ENCODE peak calls at places on chromosome 16, in five cellular contexts. R is tibial artery, Y is epithelial cell of prostate, X is HTR-8/SVneo, F is cardiac fibroblast. K is an unnamed sample.

GRCh38 chr16:16155234-16155633 is 68.1 kb downstream of the ABCC6 start:
- DNase-seq in F (no peak), R (no peak), Y (no peak), X (no peak), K (no peak)

GRCh38 chr16:89103156-89103555 is 9.5 kb downstream of the ACSF3 start:
- DNase-seq in F (no peak), R (no peak), Y (no peak), X (no peak), K (no peak)

GRCh38 chr16:67461600-67462278 is 19.2 kb downstream of the ATP6V0D1 start:
- DNase-seq in X (no peak), R (no peak), Y (no peak), F (no peak), K (no peak)

GRCh38 chr16:67720236-67720635 is 1.1 kb upstream of the GFOD2 start:
- DNase-seq in R (no peak), Y (no peak), F (no peak), X (no peak), K (peak; percentile 10)

GRCh38 chr16:3695610-3696369 is 21.5 kb downstream of the TRAP1 start:
- DNase-seq in X (no peak), R (no peak), F (no peak), Y (no peak), K (no peak)

GRCh38 chr16:1673424-1674151 is 4.5 kb upstream of the JPT2 start:
- DNase-seq in X (no peak), Y (no peak), F (no peak), R (no peak), K (no peak)

GRCh38 chr16:5905935-5906334 is 808.3 kb upstream of the EEF2KMT start:
- DNase-seq in X (no peak), Y (no peak), R (no peak), F (no peak), K (no peak)

GRCh38 chr16:85378145-85379040 is 234.7 kb upstream of the GSE1 start:
- DNase-seq in F (no peak), Y (no peak), R (no peak), X (no peak), K (no peak)

GRCh38 chr16:10552281-10552680 is 28.1 kb downstream of the EMP2 start:
- DNase-seq in Y (no peak), X (no peak), R (no peak), F (no peak), K (no peak)

GRCh38 chr16:82010649-82011048 is 621 bp downstream of the SDR42E1 start:
- DNase-seq in X (no peak), F (no peak), Y (no peak), R (no peak), K (no peak)

GRCh38 chr16:89084411-89084810 is 9.2 kb upstream of the ACSF3 start:
- DNase-seq in F (no peak), Y (no peak), R (no peak), X (no peak), K (no peak)

GRCh38 chr16:67464565-67464964 is 16.4 kb downstream of the ATP6V0D1 start:
- DNase-seq in F (no peak), Y (no peak), X (no peak), R (no peak), K (no peak)

GRCh38 chr16:56183266-56183665 is 8.0 kb upstream of the GNAO1 start:
- DNase-seq in X (no peak), F (no peak), R (no peak), Y (no peak), K (no peak)

GRCh38 chr16:24255446-24256352 is at the start of gene CACNG3:
- DNase-seq in Y (no peak), X (no peak), F (peak; percentile 32), R (no peak), K (peak; percentile 68)

GRCh38 chr16:88713054-88713453 is 6.8 kb downstream of the CTU2 start:
- DNase-seq in X (no peak), R (no peak), Y (no peak), F (no peak), K (no peak)

GRCh38 chr16:65121870-65122723 is at the start of gene CDH11:
- DNase-seq in R (peak; percentile 83), Y (no peak), F (peak; percentile 76), X (no peak), K (peak; percentile 68)

GRCh38 chr16:11361751-11362742 is 16.8 kb downstream of the RMI2 start:
- DNase-seq in X (no peak), F (no peak), R (no peak), Y (no peak), K (no peak)

GRCh38 chr16:380837-381787 is 666 bp downstream of the PGAP6 start:
- DNase-seq in X (no peak), F (peak; percentile 11), R (no peak), Y (no peak), K (no peak)

GRCh38 chr16:64983983-64984382 is 137.9 kb downstream of the CDH11 start:
- DNase-seq in Y (peak; percentile 5), F (peak; percentile 93), R (no peak), X (no peak), K (peak; percentile 82)

GRCh38 chr16:4094138-4094773 is 22.0 kb downstream of the ADCY9 start:
- DNase-seq in X (no peak), Y (no peak), R (peak; percentile 50), F (no peak), K (no peak)

GRCh38 chr16:81486555-81487061 is 42.0 kb downstream of the CMIP start:
- DNase-seq in R (peak; percentile 87), X (no peak), F (peak; percentile 70), Y (no peak), K (no peak)

GRCh38 chr16:71746442-71747046 is 22.0 kb upstream of the PHLPP2 start:
- DNase-seq in Y (no peak), X (peak; percentile 84), F (peak; percentile 71), R (no peak), K (no peak)

GRCh38 chr16:58518980-58519368 is 3.7 kb downstream of the SETD6 start:
- DNase-seq in F (no peak), Y (no peak), X (no peak), R (no peak), K (no peak)

GRCh38 chr16:88923450-88923849 is 53.6 kb downstream of the CBFA2T3 start:
- DNase-seq in Y (no peak), X (no peak), R (no peak), F (no peak), K (no peak)

GRCh38 chr16:11621920-11622651 is 35.4 kb upstream of the LITAF start:
- DNase-seq in F (no peak), X (no peak), Y (no peak), R (no peak), K (no peak)

GRCh38 chr16:75249441-75249840 is 2.0 kb downstream of the BCAR1 start:
- DNase-seq in X (no peak), Y (no peak), F (no peak), R (no peak), K (no peak)